ENCODE peak calls at places on chromosomes 12 and 14, in ten cellular contexts. One of them, this sample, is unnamed.

GRCh38 chr14:105473677-105474477 is 744 bp upstream of the CRIP2 start:
- DNase-seq in body of pancreas: peak; percentile 88
- DNase-seq in A549: peak; percentile 89
- DNase-seq in right lobe of liver: peak; percentile 87
- DNase-seq in tibial artery: peak; percentile 93
- DNase-seq in heart right ventricle: peak; percentile 98
- DNase-seq in CD8-positive, alpha-beta memory T cell: peak; percentile 60
- DNase-seq in stomach: peak; percentile 85
- DNase-seq in pancreas: peak; percentile 89
- DNase-seq in CD4-positive, alpha-beta memory T cell: peak; percentile 68
- DNase-seq in this sample: peak; percentile 92

GRCh38 chr14:81452766-81453165 is 52.6 kb upstream of the STON2 start:
- DNase-seq in tibial artery: no peak
- DNase-seq in CD4-positive, alpha-beta memory T cell: no peak
- DNase-seq in pancreas: no peak
- DNase-seq in body of pancreas: no peak
- DNase-seq in CD8-positive, alpha-beta memory T cell: no peak
- DNase-seq in A549: no peak
- DNase-seq in heart right ventricle: no peak
- DNase-seq in right lobe of liver: no peak
- DNase-seq in stomach: no peak
- DNase-seq in this sample: no peak

GRCh38 chr12:1044697-1045096 is 53.7 kb downstream of the ERC1 start:
- DNase-seq in CD8-positive, alpha-beta memory T cell: no peak
- DNase-seq in stomach: no peak
- DNase-seq in CD4-positive, alpha-beta memory T cell: no peak
- DNase-seq in A549: peak; percentile 8
- DNase-seq in body of pancreas: no peak
- DNase-seq in right lobe of liver: no peak
- DNase-seq in heart right ventricle: no peak
- DNase-seq in tibial artery: no peak
- DNase-seq in pancreas: no peak
- DNase-seq in this sample: no peak

GRCh38 chr12:79380402-79380801 is 310.4 kb downstream of the PAWR start:
- DNase-seq in stomach: no peak
- DNase-seq in tibial artery: no peak
- DNase-seq in pancreas: no peak
- DNase-seq in A549: no peak
- DNase-seq in body of pancreas: no peak
- DNase-seq in CD4-positive, alpha-beta memory T cell: no peak
- DNase-seq in CD8-positive, alpha-beta memory T cell: no peak
- DNase-seq in right lobe of liver: no peak
- DNase-seq in heart right ventricle: no peak
- DNase-seq in this sample: no peak

GRCh38 chr14:59123975-59124374 is 64.5 kb upstream of the DAAM1 start:
- DNase-seq in A549: peak; percentile 10
- DNase-seq in CD4-positive, alpha-beta memory T cell: no peak
- DNase-seq in heart right ventricle: no peak
- DNase-seq in pancreas: no peak
- DNase-seq in CD8-positive, alpha-beta memory T cell: no peak
- DNase-seq in right lobe of liver: no peak
- DNase-seq in stomach: no peak
- DNase-seq in body of pancreas: no peak
- DNase-seq in tibial artery: no peak
- DNase-seq in this sample: no peak

GRCh38 chr14:81161088-81161487 is 59.7 kb downstream of the GTF2A1 start:
- DNase-seq in tibial artery: no peak
- DNase-seq in heart right ventricle: no peak
- DNase-seq in right lobe of liver: no peak
- DNase-seq in A549: no peak
- DNase-seq in body of pancreas: no peak
- DNase-seq in stomach: no peak
- DNase-seq in CD8-positive, alpha-beta memory T cell: no peak
- DNase-seq in pancreas: no peak
- DNase-seq in CD4-positive, alpha-beta memory T cell: no peak
- DNase-seq in this sample: no peak

GRCh38 chr12:7859552-7859951 is 13.2 kb downstream of the SLC2A14 start:
- DNase-seq in body of pancreas: no peak
- DNase-seq in heart right ventricle: no peak
- DNase-seq in tibial artery: no peak
- DNase-seq in pancreas: no peak
- DNase-seq in CD8-positive, alpha-beta memory T cell: no peak
- DNase-seq in A549: no peak
- DNase-seq in CD4-positive, alpha-beta memory T cell: no peak
- DNase-seq in stomach: no peak
- DNase-seq in right lobe of liver: no peak
- DNase-seq in this sample: no peak

GRCh38 chr12:118271770-118272417 is 100.8 kb downstream of the TAOK3 start:
- DNase-seq in pancreas: no peak
- DNase-seq in body of pancreas: no peak
- DNase-seq in CD4-positive, alpha-beta memory T cell: no peak
- DNase-seq in right lobe of liver: no peak
- DNase-seq in heart right ventricle: no peak
- DNase-seq in stomach: no peak
- DNase-seq in CD8-positive, alpha-beta memory T cell: no peak
- DNase-seq in A549: no peak
- DNase-seq in tibial artery: no peak
- DNase-seq in this sample: peak; percentile 34

GRCh38 chr12:29230800-29231560 is 81.9 kb downstream of the FAR2 start:
- DNase-seq in heart right ventricle: no peak
- DNase-seq in body of pancreas: no peak
- DNase-seq in stomach: no peak
- DNase-seq in pancreas: no peak
- DNase-seq in tibial artery: no peak
- DNase-seq in CD4-positive, alpha-beta memory T cell: no peak
- DNase-seq in right lobe of liver: no peak
- DNase-seq in CD8-positive, alpha-beta memory T cell: no peak
- DNase-seq in A549: no peak
- DNase-seq in this sample: no peak

GRCh38 chr14:23146980-23147379 is 27.9 kb upstream of the CEBPE start:
- DNase-seq in CD8-positive, alpha-beta memory T cell: no peak
- DNase-seq in CD4-positive, alpha-beta memory T cell: no peak
- DNase-seq in heart right ventricle: no peak
- DNase-seq in tibial artery: no peak
- DNase-seq in body of pancreas: no peak
- DNase-seq in pancreas: no peak
- DNase-seq in right lobe of liver: no peak
- DNase-seq in A549: no peak
- DNase-seq in stomach: no peak
- DNase-seq in this sample: no peak

GRCh38 chr12:15701721-15702156 is 87.4 kb downstream of the EPS8 start:
- DNase-seq in heart right ventricle: no peak
- DNase-seq in tibial artery: no peak
- DNase-seq in pancreas: no peak
- DNase-seq in CD4-positive, alpha-beta memory T cell: no peak
- DNase-seq in stomach: no peak
- DNase-seq in right lobe of liver: no peak
- DNase-seq in CD8-positive, alpha-beta memory T cell: no peak
- DNase-seq in body of pancreas: no peak
- DNase-seq in A549: no peak
- DNase-seq in this sample: no peak

GRCh38 chr12:101857043-101857558 is 20.3 kb upstream of the DRAM1 start:
- DNase-seq in A549: no peak
- DNase-seq in CD8-positive, alpha-beta memory T cell: no peak
- DNase-seq in stomach: no peak
- DNase-seq in tibial artery: no peak
- DNase-seq in pancreas: no peak
- DNase-seq in CD4-positive, alpha-beta memory T cell: no peak
- DNase-seq in body of pancreas: no peak
- DNase-seq in right lobe of liver: no peak
- DNase-seq in heart right ventricle: no peak
- DNase-seq in this sample: no peak

DNA sequence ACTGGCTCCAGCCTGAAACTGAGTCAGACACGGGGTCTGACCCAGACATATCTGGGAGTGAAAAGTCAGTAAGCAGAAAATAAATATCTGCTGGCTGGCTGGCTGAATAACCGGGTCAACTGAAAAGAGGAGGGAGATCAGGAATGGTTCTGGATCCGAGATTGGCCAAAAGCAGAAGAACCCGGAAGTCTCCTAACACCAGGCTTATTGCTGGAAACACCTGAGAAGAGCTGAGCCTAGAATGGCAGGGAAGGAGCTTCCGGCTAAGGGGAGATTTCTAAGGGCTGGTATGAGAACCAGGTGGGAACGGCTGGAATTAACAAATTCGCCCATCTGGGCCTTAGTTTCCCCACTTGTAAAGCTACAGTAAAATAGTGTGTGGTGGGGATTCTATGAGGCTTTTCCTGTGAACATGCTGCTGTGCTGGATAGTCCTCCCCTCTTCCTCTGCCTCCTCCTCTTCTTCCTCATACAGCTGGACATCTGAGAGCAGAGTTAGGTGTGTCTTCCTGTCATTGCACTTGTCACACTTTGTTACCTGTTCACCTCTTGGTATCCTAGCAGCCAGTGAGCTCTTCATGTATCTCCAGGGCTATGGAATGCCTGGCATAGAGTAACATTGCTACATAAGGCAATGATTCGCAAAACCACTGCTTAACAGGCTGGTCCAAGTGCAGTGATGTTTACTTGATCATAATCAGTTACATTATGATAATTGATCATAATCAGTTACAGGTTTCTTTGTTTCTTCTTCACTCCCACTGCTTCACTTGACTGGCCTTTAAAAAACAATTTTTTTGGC is 2.0 kb upstream of the SHMT2 start:
- DNase-seq in heart right ventricle: no peak
- DNase-seq in body of pancreas: no peak
- DNase-seq in A549: no peak
- DNase-seq in stomach: no peak
- DNase-seq in tibial artery: no peak
- DNase-seq in right lobe of liver: no peak
- DNase-seq in pancreas: no peak
- DNase-seq in CD8-positive, alpha-beta memory T cell: no peak
- DNase-seq in CD4-positive, alpha-beta memory T cell: no peak
- DNase-seq in this sample: no peak
- H3K4me1 ChIP-seq in heart right ventricle: peaks cover 56% of the 10 kb centered on the region
- H3K4me1 ChIP-seq in body of pancreas: peaks cover 35% of the 10 kb centered on the region
- H3K4me1 ChIP-seq in A549: peaks cover 12% of the 10 kb centered on the region
- H3K4me1 ChIP-seq in stomach: peaks cover 22% of the 10 kb centered on the region
- H3K4me1 ChIP-seq in tibial artery: peaks cover 35% of the 10 kb centered on the region
- H3K4me1 ChIP-seq in right lobe of liver: peaks cover 21% of the 10 kb centered on the region
- H3K4me1 ChIP-seq in pancreas: peaks cover 8% of the 10 kb centered on the region
- H3K4me1 ChIP-seq in CD8-positive, alpha-beta memory T cell: peaks cover 57% of the 10 kb centered on the region
- H3K4me1 ChIP-seq in CD4-positive, alpha-beta memory T cell: peaks cover 60% of the 10 kb centered on the region
- H3K4me1 ChIP-seq in this sample: no peaks in the 10 kb centered on the region

DNA sequence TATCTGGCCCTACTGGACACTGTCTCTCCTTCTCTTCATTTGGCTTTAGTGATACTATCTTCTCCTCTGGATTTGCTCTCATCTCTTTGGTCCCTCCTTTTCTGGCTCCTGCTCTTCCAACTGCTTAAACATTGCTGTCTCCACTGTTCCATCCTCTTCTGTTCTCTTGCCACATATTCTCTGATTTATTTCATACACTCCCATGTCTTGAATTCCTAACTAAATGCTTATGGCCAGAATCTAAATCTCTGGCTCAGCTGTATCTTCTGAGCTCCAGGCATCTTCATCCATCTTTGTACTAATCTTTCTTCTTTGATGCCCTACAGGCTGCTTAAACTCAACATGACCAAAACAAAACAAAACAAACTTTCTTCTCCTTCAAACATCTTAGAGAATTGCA is 25.4 kb upstream of the PCED1B start:
- DNase-seq in A549: no peak
- DNase-seq in CD4-positive, alpha-beta memory T cell: no peak
- DNase-seq in heart right ventricle: no peak
- DNase-seq in right lobe of liver: no peak
- DNase-seq in tibial artery: no peak
- DNase-seq in CD8-positive, alpha-beta memory T cell: no peak
- DNase-seq in stomach: no peak
- DNase-seq in body of pancreas: no peak
- DNase-seq in pancreas: no peak
- DNase-seq in this sample: no peak
- H3K4me3 ChIP-seq in A549: no peak overlapping the region
- H3K4me3 ChIP-seq in CD4-positive, alpha-beta memory T cell: no peak overlapping the region
- H3K4me3 ChIP-seq in heart right ventricle: no peak overlapping the region
- H3K4me3 ChIP-seq in right lobe of liver: no peak overlapping the region
- H3K4me3 ChIP-seq in tibial artery: no peak overlapping the region
- H3K4me3 ChIP-seq in CD8-positive, alpha-beta memory T cell: no peak overlapping the region
- H3K4me3 ChIP-seq in stomach: no peak overlapping the region
- H3K4me3 ChIP-seq in body of pancreas: no peak overlapping the region
- H3K4me3 ChIP-seq in pancreas: no peak overlapping the region
- H3K4me3 ChIP-seq in this sample: no peak overlapping the region

DNA sequence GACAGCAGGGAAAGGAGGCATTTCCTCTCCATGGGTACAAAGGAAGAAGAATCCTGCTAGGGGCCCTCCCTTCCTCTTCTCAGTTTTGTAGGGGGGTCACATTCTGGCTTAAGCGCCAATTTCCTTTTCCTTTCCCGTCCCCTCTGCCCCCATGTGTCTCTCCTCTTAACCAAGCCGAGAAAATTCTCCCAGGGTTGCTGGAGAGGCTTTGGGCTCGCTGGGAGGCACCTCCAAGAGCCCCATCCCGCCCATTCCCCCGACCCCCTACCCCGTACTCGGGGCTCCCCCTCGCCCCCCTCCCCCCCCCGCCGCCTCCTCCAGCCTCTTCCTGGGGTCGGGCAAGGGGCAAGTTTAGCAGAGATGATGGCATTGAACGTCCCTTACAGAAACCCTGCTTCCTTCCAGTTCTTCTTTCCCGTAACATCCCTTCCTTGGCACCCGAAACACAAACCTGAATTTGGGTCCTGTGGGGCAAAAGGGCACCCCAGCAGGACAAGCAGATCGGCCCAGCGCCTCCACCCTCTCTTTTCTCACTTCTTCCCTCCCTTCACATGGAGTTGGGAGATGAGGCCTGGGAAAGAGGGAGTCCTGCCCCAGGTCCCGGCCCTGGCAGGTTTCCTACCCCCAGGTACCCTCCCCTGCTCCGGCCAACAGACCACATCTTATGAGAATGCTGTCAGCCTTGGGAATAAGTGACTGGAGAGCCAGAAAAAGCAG is 13.7 kb downstream of the PLEKHG6 start:
- DNase-seq in CD4-positive, alpha-beta memory T cell: no peak
- DNase-seq in CD8-positive, alpha-beta memory T cell: no peak
- DNase-seq in body of pancreas: no peak
- DNase-seq in heart right ventricle: no peak
- DNase-seq in stomach: no peak
- DNase-seq in tibial artery: no peak
- DNase-seq in pancreas: peak; percentile 6
- DNase-seq in right lobe of liver: no peak
- DNase-seq in A549: no peak
- DNase-seq in this sample: no peak
- H3K4me1 ChIP-seq in CD4-positive, alpha-beta memory T cell: peaks cover 28% of the 10 kb centered on the region
- H3K4me1 ChIP-seq in CD8-positive, alpha-beta memory T cell: peaks cover 30% of the 10 kb centered on the region
- H3K4me1 ChIP-seq in body of pancreas: peaks cover 44% of the 10 kb centered on the region
- H3K4me1 ChIP-seq in heart right ventricle: peaks cover 74% of the 10 kb centered on the region
- H3K4me1 ChIP-seq in stomach: peaks cover 55% of the 10 kb centered on the region
- H3K4me1 ChIP-seq in tibial artery: peaks cover 48% of the 10 kb centered on the region
- H3K4me1 ChIP-seq in pancreas: peaks cover 41% of the 10 kb centered on the region
- H3K4me1 ChIP-seq in right lobe of liver: peaks cover 32% of the 10 kb centered on the region
- H3K4me1 ChIP-seq in A549: peaks cover 93% of the 10 kb centered on the region
- H3K4me1 ChIP-seq in this sample: peaks cover 3% of the 10 kb centered on the region

DNA sequence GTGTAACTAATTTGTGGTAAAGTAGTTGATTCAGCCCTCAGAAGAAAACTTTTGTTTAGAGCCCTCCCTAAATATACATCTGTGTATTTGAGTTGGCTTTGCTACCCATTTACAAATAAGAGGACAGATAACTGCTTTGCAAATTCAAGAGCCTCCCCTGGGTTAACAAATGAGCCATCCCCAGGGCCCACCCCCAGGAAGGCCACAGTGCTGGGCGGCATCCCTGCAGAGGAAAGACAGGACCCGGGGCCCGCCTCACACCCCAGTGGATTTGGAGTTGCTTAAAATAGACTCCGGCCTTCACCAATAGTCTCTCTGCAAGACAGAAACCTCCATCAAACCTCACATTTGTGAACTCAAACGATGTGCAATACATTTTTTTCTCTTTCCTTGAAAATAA is 2.7 kb downstream of the FZD10 start:
- DNase-seq in CD4-positive, alpha-beta memory T cell: no peak
- DNase-seq in pancreas: no peak
- DNase-seq in heart right ventricle: no peak
- DNase-seq in tibial artery: no peak
- DNase-seq in body of pancreas: no peak
- DNase-seq in right lobe of liver: no peak
- DNase-seq in A549: no peak
- DNase-seq in stomach: peak; percentile 20
- DNase-seq in CD8-positive, alpha-beta memory T cell: no peak
- DNase-seq in this sample: no peak
- H3K4me3 ChIP-seq in CD4-positive, alpha-beta memory T cell: no peak overlapping the region
- H3K4me3 ChIP-seq in pancreas: no peak overlapping the region
- H3K4me3 ChIP-seq in heart right ventricle: no peak overlapping the region
- H3K4me3 ChIP-seq in tibial artery: no peak overlapping the region
- H3K4me3 ChIP-seq in body of pancreas: no peak overlapping the region
- H3K4me3 ChIP-seq in right lobe of liver: no peak overlapping the region
- H3K4me3 ChIP-seq in A549: no peak overlapping the region
- H3K4me3 ChIP-seq in stomach: no peak overlapping the region
- H3K4me3 ChIP-seq in CD8-positive, alpha-beta memory T cell: no peak overlapping the region
- H3K4me3 ChIP-seq in this sample: no peak overlapping the region

This sample was measured in lung.